ENCODE peak calls at places on chromosomes 2 and 18, in six cellular contexts. A is OCI-LY7; B is colonic mucosa; S is tibial nerve; X is CD4-positive, alpha-beta T cell; K is neural crest cell. R is an unnamed sample.

GRCh38 chr2:180625006-180625844 is 355.2 kb upstream of the UBE2E3 start:
- DNase-seq in A (no peak), B (no peak), S (no peak), X (no peak), K (no peak), R (no peak)

GRCh38 chr18:39491408-39491807 is 1925.8 kb upstream of the CELF4 start:
- DNase-seq in A (no peak), B (no peak), S (no peak), X (no peak), K (no peak), R (no peak)

GRCh38 chr2:225466891-225467604 is 67.5 kb downstream of the NYAP2 start:
- DNase-seq in A (no peak), B (peak; percentile 22), S (no peak), X (no peak), K (no peak), R (no peak)

GRCh38 chr2:226799211-226799975 is at the start of gene IRS1:
- DNase-seq in A (peak; percentile 87), B (peak; percentile 65), S (no peak), X (peak; percentile 51), K (peak; percentile 60), R (peak; percentile 67)

GRCh38 chr2:206422493-206422892 is 20.8 kb upstream of the ADAM23 start:
- DNase-seq in A (no peak), B (no peak), S (no peak), X (no peak), K (no peak), R (no peak)

GRCh38 chr2:79393806-79394484 is 118.9 kb upstream of the CTNNA2 start:
- DNase-seq in A (no peak), B (no peak), S (no peak), X (no peak), K (peak; percentile 28), R (no peak)

GRCh38 chr2:73823916-73824523 is 4.7 kb upstream of the STAMBP start:
- DNase-seq in A (peak; percentile 79), B (peak; percentile 48), S (no peak), X (no peak), K (no peak), R (peak; percentile 47)

GRCh38 chr2:114089636-114090325 is 199.9 kb downstream of the ACTR3 start:
- DNase-seq in A (no peak), B (no peak), S (no peak), X (no peak), K (no peak), R (no peak)

GRCh38 chr2:160868891-160869290 is 291.3 kb upstream of the TANK start:
- DNase-seq in A (no peak), B (no peak), S (no peak), X (no peak), K (no peak), R (no peak)

GRCh38 chr2:47043142-47043890 is 111.8 kb downstream of the STPG4 start:
- DNase-seq in A (no peak), B (no peak), S (no peak), X (no peak), K (no peak), R (no peak)

GRCh38 chr18:65919018-65919417 is 168.2 kb downstream of the CDH7 start:
- DNase-seq in A (no peak), B (no peak), S (no peak), X (no peak), K (no peak), R (no peak)

GRCh38 chr2:63790913-63791312 is 50.8 kb upstream of the UGP2 start:
- DNase-seq in A (no peak), B (no peak), S (no peak), X (no peak), K (no peak), R (no peak)

GRCh38 chr2:85183078-85183477 is 49.9 kb downstream of the TCF7L1 start:
- DNase-seq in A (no peak), B (no peak), S (no peak), X (no peak), K (no peak), R (no peak)
- TF ChIP-seq CTCF in A (no peak), B (no peak), S (no peak), X (no peak), K (no peak), R (no peak)

GRCh38 chr18:33835419-33835818 is 257.4 kb downstream of the ASXL3 start:
- DNase-seq in A (no peak), B (no peak), S (no peak), X (no peak), K (no peak), R (no peak)

GRCh38 chr18:33837191-33837590 is 259.2 kb downstream of the ASXL3 start:
- DNase-seq in A (no peak), B (no peak), S (no peak), X (no peak), K (no peak), R (no peak)

GRCh38 chr18:33830210-33830609 is 252.2 kb downstream of the ASXL3 start:
- DNase-seq in A (no peak), B (no peak), S (no peak), X (no peak), K (no peak), R (no peak)

GRCh38 chr18:33831424-33831823 is 253.4 kb downstream of the ASXL3 start:
- DNase-seq in A (no peak), B (no peak), S (no peak), X (no peak), K (no peak), R (no peak)

DNA sequence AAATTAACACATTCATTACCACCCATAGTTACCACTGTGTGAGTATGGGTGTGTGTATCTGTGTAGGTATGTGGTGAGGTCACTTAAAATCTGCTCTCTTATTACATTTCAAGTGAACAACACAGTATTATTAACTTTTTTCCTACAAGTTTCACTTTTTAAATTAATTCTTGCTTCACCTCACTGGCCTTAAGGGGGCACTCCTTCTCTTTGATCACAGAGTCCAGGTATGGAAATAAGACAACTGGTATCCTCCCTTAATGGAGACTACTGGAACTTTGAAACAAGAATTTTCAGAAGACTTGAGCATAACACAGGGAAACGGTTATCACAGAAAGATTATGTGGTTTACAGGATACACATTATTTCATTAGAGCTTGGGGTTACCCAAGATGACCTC is 255.8 kb downstream of the ASXL3 start:
- DNase-seq in A (peak; percentile 41), B (no peak), S (no peak), X (no peak), K (no peak), R (no peak)
- TF ChIP-seq CTCF in A (peak; percentile 73), B (no peak), S (no peak), X (no peak), K (no peak), R (no peak)

GRCh38 chr2:208570066-208570465 is 163.5 kb downstream of the PTH2R start:
- DNase-seq in A (no peak), B (no peak), S (no peak), X (no peak), K (no peak), R (no peak)

GRCh38 chr2:208568203-208568602 is 161.6 kb downstream of the PTH2R start:
- DNase-seq in A (no peak), B (no peak), S (no peak), X (no peak), K (no peak), R (no peak)

GRCh38 chr2:208573559-208573958 is 167.0 kb downstream of the PTH2R start:
- DNase-seq in A (no peak), B (peak; percentile 20), S (no peak), X (no peak), K (no peak), R (no peak)

GRCh38 chr2:208571764-208572131 is 165.2 kb downstream of the PTH2R start:
- DNase-seq in A (no peak), B (no peak), S (no peak), X (no peak), K (no peak), R (no peak)

DNA sequence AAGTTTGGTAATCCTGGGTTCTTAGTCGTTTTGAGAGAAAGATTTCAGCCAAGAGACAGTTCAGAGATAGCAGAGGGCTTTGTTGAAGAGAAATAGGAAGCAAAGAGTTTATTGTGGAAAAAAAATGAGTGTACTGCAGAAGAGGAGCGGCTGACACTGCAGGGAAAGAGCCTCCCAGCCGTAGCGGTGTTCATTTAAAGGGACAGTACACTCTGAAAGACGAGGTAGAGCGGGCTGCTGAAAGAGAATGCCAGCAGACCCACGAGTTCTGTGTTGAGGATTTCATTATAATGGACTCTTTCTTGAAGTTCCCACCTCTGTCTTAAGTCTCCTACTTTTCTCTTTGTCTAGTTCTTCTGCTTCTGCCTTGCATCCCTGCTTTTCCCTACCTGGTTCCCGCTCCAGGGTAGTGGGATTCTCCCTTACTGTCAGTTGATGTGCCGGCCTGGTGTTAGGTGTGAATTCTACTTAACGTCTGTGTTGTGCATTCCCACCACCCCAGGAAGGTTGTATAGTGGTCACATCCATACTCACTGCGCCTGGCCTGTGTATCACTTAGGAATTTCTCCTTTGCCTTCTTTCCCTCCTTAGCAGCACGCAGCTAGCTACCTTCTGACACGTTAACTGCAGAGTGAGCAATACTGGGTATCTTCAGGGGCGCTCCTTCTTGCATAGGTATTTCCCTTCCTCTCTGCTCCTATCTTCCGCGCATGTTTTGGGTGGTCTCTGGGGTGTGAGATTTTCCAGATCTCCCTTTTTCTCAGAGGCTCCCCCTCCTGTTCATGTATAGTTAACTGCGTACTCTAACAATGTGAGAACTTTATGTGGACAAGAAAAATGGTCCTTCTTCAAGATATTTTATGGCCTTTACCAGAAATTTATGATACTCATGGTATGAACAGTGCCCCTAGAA is 164.5 kb downstream of the PTH2R start:
- DNase-seq in A (no peak), B (no peak), S (no peak), X (no peak), K (no peak), R (no peak)
- TF ChIP-seq CTCF in A (peak; percentile 29), B (no peak), S (no peak), X (no peak), K (peak; percentile 28), R (no peak)

DNA sequence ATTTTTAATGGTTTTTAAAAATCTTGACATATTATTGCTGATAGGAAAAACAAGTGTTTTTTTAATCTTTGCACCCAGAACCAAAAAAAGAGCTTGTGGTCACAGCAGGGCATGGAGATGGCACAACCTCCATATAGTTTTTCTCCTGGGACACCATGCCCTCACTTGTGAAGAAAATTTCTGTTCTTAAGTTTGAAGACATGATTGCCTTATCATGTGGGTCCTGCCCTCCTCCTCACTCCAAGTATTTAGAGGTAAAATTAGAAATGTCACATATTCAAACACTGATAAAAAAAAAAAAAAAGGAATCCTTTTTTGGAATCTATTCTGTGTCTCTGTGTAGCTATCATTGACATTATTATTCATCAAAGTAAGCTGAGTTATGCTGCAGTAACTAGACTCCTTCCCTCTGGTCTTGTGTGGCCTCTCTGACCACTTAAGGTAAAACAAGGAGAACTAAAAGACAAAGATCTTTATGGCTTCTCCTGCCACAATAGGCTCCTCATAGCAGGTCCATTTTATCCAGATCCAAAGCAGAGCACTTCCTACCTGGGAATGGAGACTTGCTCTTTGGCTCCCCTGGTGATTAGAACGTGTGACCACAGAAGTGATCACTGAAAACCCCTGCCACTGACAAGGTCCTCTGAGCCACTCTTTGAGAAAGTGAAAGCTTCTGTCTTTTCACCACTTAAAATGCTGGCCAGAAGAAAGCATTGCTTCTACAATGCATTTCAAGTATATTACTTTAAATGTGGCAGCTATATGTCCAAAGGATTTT is 19.8 kb downstream of the ADD2 start:
- DNase-seq in A (no peak), B (no peak), S (no peak), X (no peak), K (no peak), R (no peak)
- TF ChIP-seq CTCF in A (no peak), B (no peak), S (no peak), X (no peak), K (no peak), R (no peak)